ENCODE peak calls at places on chromosome 1, in ten cellular contexts. W is iris pigment epithelial cell, Z is RKO, R is CD14-positive monocyte, D is NCI-H2107, O is cardiac muscle cell, E is mesothelial cell of epicardium, J is left cardiac atrium, T is HT1080, B is EL. M is an unnamed sample.

GRCh38 chr1:232477728-232478127 is 152.2 kb downstream of the SIPA1L2 start:
- DNase-seq in W (peak), Z (peak), R (no peak), D (no peak), O (no peak), E (no peak), J (peak), T (peak), B (peak), M (peak)

GRCh38 chr1:228342627-228343210 is 63.9 kb downstream of the TRIM11 start:
- DNase-seq in W (no peak), Z (no peak), R (no peak), D (no peak), O (no peak), E (no peak), J (no peak), T (no peak), B (no peak), M (no peak)

GRCh38 chr1:20730690-20731056 is 1.8 kb downstream of the SH2D5 start:
- DNase-seq in W (no peak), Z (no peak), R (no peak), D (no peak), O (peak), E (no peak), J (no peak), T (no peak), B (no peak), M (no peak)

GRCh38 chr1:227896710-227897655 is 50.7 kb downstream of the WNT9A start:
- DNase-seq in W (no peak), Z (no peak), R (peak), D (no peak), O (no peak), E (no peak), J (peak), T (no peak), B (no peak), M (no peak)

GRCh38 chr1:118074101-118074500 is 110.9 kb downstream of the SPAG17 start:
- DNase-seq in W (no peak), Z (no peak), R (no peak), D (no peak), O (peak), E (no peak), J (no peak), T (no peak), B (no peak), M (no peak)

GRCh38 chr1:235063068-235063765 is 65.4 kb downstream of the TOMM20 start:
- DNase-seq in W (no peak), Z (no peak), R (peak), D (no peak), O (no peak), E (no peak), J (no peak), T (peak), B (no peak), M (no peak)

GRCh38 chr1:9413143-9413876 is 120.6 kb downstream of the SPSB1 start:
- DNase-seq in W (peak), Z (no peak), R (no peak), D (no peak), O (peak), E (no peak), J (peak), T (peak), B (peak), M (peak)

GRCh38 chr1:161773791-161774190 is 7.7 kb downstream of the ATF6 start:
- DNase-seq in W (no peak), Z (no peak), R (no peak), D (no peak), O (no peak), E (no peak), J (no peak), T (no peak), B (no peak), M (no peak)

GRCh38 chr1:234093107-234093506 is 188.6 kb downstream of the SLC35F3 start:
- DNase-seq in W (no peak), Z (no peak), R (no peak), D (no peak), O (no peak), E (no peak), J (no peak), T (no peak), B (no peak), M (no peak)

GRCh38 chr1:2496087-2496622 is 20.1 kb downstream of the PLCH2 start:
- DNase-seq in W (no peak), Z (no peak), R (no peak), D (no peak), O (no peak), E (no peak), J (no peak), T (no peak), B (no peak), M (no peak)

GRCh38 chr1:36153476-36153875 is 2.5 kb upstream of the MAP7D1 start:
- DNase-seq in W (no peak), Z (no peak), R (no peak), D (no peak), O (no peak), E (no peak), J (no peak), T (no peak), B (no peak), M (no peak)

M was measured in fibroblast of the conjunctiva.